ENCODE peak calls at places on chromosomes 7 and 10, in six cellular contexts. One of them, this sample, is unnamed.

GRCh38 chr7:4091767-4092166 is 590.3 kb upstream of the FOXK1 start:
- DNase-seq in dorsolateral prefrontal cortex: no peak
- DNase-seq in tibial artery: no peak
- DNase-seq in fibroblast of lung: no peak
- DNase-seq in testis: no peak
- DNase-seq in mammary epithelial cell: peak
- DNase-seq in this sample: no peak

GRCh38 chr7:26049081-26049480 is 102.9 kb upstream of the NFE2L3 start:
- DNase-seq in dorsolateral prefrontal cortex: no peak
- DNase-seq in tibial artery: no peak
- DNase-seq in fibroblast of lung: no peak
- DNase-seq in testis: no peak
- DNase-seq in mammary epithelial cell: no peak
- DNase-seq in this sample: no peak

GRCh38 chr7:6553460-6554044 is 2.3 kb upstream of the GRID2IP start:
- DNase-seq in dorsolateral prefrontal cortex: no peak
- DNase-seq in tibial artery: no peak
- DNase-seq in fibroblast of lung: no peak
- DNase-seq in testis: no peak
- DNase-seq in mammary epithelial cell: no peak
- DNase-seq in this sample: no peak

GRCh38 chr7:69190738-69191137 is 407.5 kb upstream of the AUTS2 start:
- DNase-seq in dorsolateral prefrontal cortex: no peak
- DNase-seq in tibial artery: no peak
- DNase-seq in fibroblast of lung: no peak
- DNase-seq in testis: no peak
- DNase-seq in mammary epithelial cell: no peak
- DNase-seq in this sample: no peak

GRCh38 chr7:5549096-5549896 is 125.7 kb upstream of the TNRC18 start:
- DNase-seq in dorsolateral prefrontal cortex: no peak
- DNase-seq in tibial artery: no peak
- DNase-seq in fibroblast of lung: peak
- DNase-seq in testis: no peak
- DNase-seq in mammary epithelial cell: peak
- DNase-seq in this sample: no peak

GRCh38 chr10:72687035-72687434 is 4.9 kb upstream of the MCU start:
- DNase-seq in dorsolateral prefrontal cortex: no peak
- DNase-seq in tibial artery: no peak
- DNase-seq in fibroblast of lung: no peak
- DNase-seq in testis: no peak
- DNase-seq in mammary epithelial cell: no peak
- DNase-seq in this sample: no peak

GRCh38 chr10:22252801-22253577 is 35.2 kb upstream of the EBLN1 start:
- DNase-seq in dorsolateral prefrontal cortex: no peak
- DNase-seq in tibial artery: peak
- DNase-seq in fibroblast of lung: peak
- DNase-seq in testis: peak
- DNase-seq in mammary epithelial cell: no peak
- DNase-seq in this sample: no peak

GRCh38 chr7:130904031-130904757 is 170.2 kb upstream of the KLF14 start:
- DNase-seq in dorsolateral prefrontal cortex: no peak
- DNase-seq in tibial artery: no peak
- DNase-seq in fibroblast of lung: peak
- DNase-seq in testis: no peak
- DNase-seq in mammary epithelial cell: peak
- DNase-seq in this sample: no peak

GRCh38 chr10:109934958-109935793 is 11.9 kb upstream of the XPNPEP1 start:
- DNase-seq in dorsolateral prefrontal cortex: no peak
- DNase-seq in tibial artery: no peak
- DNase-seq in fibroblast of lung: peak
- DNase-seq in testis: peak
- DNase-seq in mammary epithelial cell: peak
- DNase-seq in this sample: peak

GRCh38 chr10:59587756-59588140 is 121.9 kb downstream of the SLC16A9 start:
- DNase-seq in dorsolateral prefrontal cortex: no peak
- DNase-seq in tibial artery: no peak
- DNase-seq in fibroblast of lung: no peak
- DNase-seq in testis: no peak
- DNase-seq in mammary epithelial cell: no peak
- DNase-seq in this sample: no peak

GRCh38 chr10:63666836-63667383 is 145.7 kb downstream of the REEP3 start:
- DNase-seq in dorsolateral prefrontal cortex: no peak
- DNase-seq in tibial artery: no peak
- DNase-seq in fibroblast of lung: peak
- DNase-seq in testis: no peak
- DNase-seq in mammary epithelial cell: peak
- DNase-seq in this sample: no peak

GRCh38 chr10:5413012-5413938 is 918 bp downstream of the NET1 start:
- DNase-seq in dorsolateral prefrontal cortex: no peak
- DNase-seq in tibial artery: no peak
- DNase-seq in fibroblast of lung: peak
- DNase-seq in testis: no peak
- DNase-seq in mammary epithelial cell: peak
- DNase-seq in this sample: no peak

GRCh38 chr7:95396136-95397032 is at the start of gene PON3:
- DNase-seq in dorsolateral prefrontal cortex: no peak
- DNase-seq in tibial artery: no peak
- DNase-seq in fibroblast of lung: no peak
- DNase-seq in testis: peak
- DNase-seq in mammary epithelial cell: no peak
- DNase-seq in this sample: no peak

GRCh38 chr10:63346015-63346441 is 119.7 kb downstream of the JMJD1C start:
- DNase-seq in dorsolateral prefrontal cortex: no peak
- DNase-seq in tibial artery: no peak
- DNase-seq in fibroblast of lung: peak
- DNase-seq in testis: no peak
- DNase-seq in mammary epithelial cell: peak
- DNase-seq in this sample: no peak

GRCh38 chr10:124524991-124525653 is 63.5 kb downstream of the LHPP start:
- DNase-seq in dorsolateral prefrontal cortex: peak
- DNase-seq in tibial artery: no peak
- DNase-seq in fibroblast of lung: peak
- DNase-seq in testis: peak
- DNase-seq in mammary epithelial cell: peak
- DNase-seq in this sample: no peak

GRCh38 chr10:11616021-11616420 is 4.6 kb upstream of the USP6NL start:
- DNase-seq in dorsolateral prefrontal cortex: no peak
- DNase-seq in tibial artery: no peak
- DNase-seq in fibroblast of lung: peak
- DNase-seq in testis: no peak
- DNase-seq in mammary epithelial cell: no peak
- DNase-seq in this sample: no peak

GRCh38 chr7:158602905-158603772 is 15.5 kb upstream of the PTPRN2 start:
- DNase-seq in dorsolateral prefrontal cortex: no peak
- DNase-seq in tibial artery: no peak
- DNase-seq in fibroblast of lung: peak
- DNase-seq in testis: no peak
- DNase-seq in mammary epithelial cell: no peak
- DNase-seq in this sample: no peak

GRCh38 chr7:39317107-39317506 is 249.1 kb upstream of the YAE1 start:
- DNase-seq in dorsolateral prefrontal cortex: no peak
- DNase-seq in tibial artery: no peak
- DNase-seq in fibroblast of lung: no peak
- DNase-seq in testis: no peak
- DNase-seq in mammary epithelial cell: no peak
- DNase-seq in this sample: no peak

GRCh38 chr7:26048663-26049062 is 103.3 kb upstream of the NFE2L3 start:
- DNase-seq in dorsolateral prefrontal cortex: no peak
- DNase-seq in tibial artery: no peak
- DNase-seq in fibroblast of lung: no peak
- DNase-seq in testis: no peak
- DNase-seq in mammary epithelial cell: no peak
- DNase-seq in this sample: peak

GRCh38 chr10:24465124-24465874 is 256.4 kb downstream of the KIAA1217 start:
- DNase-seq in dorsolateral prefrontal cortex: no peak
- DNase-seq in tibial artery: no peak
- DNase-seq in fibroblast of lung: peak
- DNase-seq in testis: no peak
- DNase-seq in mammary epithelial cell: peak
- DNase-seq in this sample: no peak
- H3K4me3 ChIP-seq in dorsolateral prefrontal cortex: no peak
- H3K4me3 ChIP-seq in tibial artery: no peak
- H3K4me3 ChIP-seq in fibroblast of lung: no peak
- H3K4me3 ChIP-seq in testis: no peak
- H3K4me3 ChIP-seq in mammary epithelial cell: peak
- H3K4me3 ChIP-seq in this sample: no peak

DNA sequence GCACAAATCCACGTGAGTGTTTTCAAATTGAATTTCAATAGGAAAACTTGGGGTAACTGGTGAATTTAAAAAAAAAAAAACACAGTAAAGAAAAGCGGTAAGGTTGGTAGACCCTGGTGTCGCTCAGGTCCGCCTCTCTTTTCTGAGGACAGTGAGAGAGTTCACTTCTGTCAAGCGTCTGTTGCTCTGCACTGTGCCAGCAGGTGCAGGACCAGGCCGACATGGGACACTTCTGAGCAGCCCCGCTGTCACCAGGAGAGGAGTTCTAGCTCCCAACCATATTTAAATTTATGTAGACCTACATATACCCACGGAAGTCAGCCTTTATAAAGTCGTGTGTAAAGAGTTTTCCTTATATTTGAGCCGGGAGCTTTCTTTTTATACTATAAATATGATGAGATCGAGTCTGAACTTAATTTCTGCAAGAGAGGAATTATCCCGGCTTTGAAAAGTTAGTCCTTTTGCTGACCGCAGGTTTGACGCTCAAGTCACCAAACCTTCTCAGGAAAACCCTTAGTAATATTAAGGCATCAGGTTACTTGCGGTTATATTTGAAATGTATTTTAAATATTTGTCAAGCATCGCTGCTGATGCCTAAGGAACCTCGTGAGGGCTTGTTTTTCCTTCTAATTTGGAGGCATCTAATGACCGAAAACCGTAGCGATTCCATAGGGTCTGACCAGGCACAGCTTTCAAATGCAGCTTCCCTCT is 550 bp downstream of the IKZF1 start:
- DNase-seq in dorsolateral prefrontal cortex: no peak
- DNase-seq in tibial artery: no peak
- DNase-seq in fibroblast of lung: no peak
- DNase-seq in testis: no peak
- DNase-seq in mammary epithelial cell: no peak
- DNase-seq in this sample: peak
- H3K4me3 ChIP-seq in dorsolateral prefrontal cortex: peak
- H3K4me3 ChIP-seq in tibial artery: peak
- H3K4me3 ChIP-seq in fibroblast of lung: no peak
- H3K4me3 ChIP-seq in testis: peak
- H3K4me3 ChIP-seq in mammary epithelial cell: no peak
- H3K4me3 ChIP-seq in this sample: peak

GRCh38 chr10:31584098-31584631 is 265.1 kb downstream of the ZEB1 start:
- DNase-seq in dorsolateral prefrontal cortex: no peak
- DNase-seq in tibial artery: no peak
- DNase-seq in fibroblast of lung: no peak
- DNase-seq in testis: no peak
- DNase-seq in mammary epithelial cell: no peak
- DNase-seq in this sample: no peak

GRCh38 chr10:31580646-31581045 is 261.6 kb downstream of the ZEB1 start:
- DNase-seq in dorsolateral prefrontal cortex: no peak
- DNase-seq in tibial artery: no peak
- DNase-seq in fibroblast of lung: no peak
- DNase-seq in testis: no peak
- DNase-seq in mammary epithelial cell: no peak
- DNase-seq in this sample: no peak

GRCh38 chr10:31581741-31582323 is 262.8 kb downstream of the ZEB1 start:
- DNase-seq in dorsolateral prefrontal cortex: no peak
- DNase-seq in tibial artery: no peak
- DNase-seq in fibroblast of lung: no peak
- DNase-seq in testis: no peak
- DNase-seq in mammary epithelial cell: no peak
- DNase-seq in this sample: no peak

GRCh38 chr10:31583358-31583757 is 264.3 kb downstream of the ZEB1 start:
- DNase-seq in dorsolateral prefrontal cortex: no peak
- DNase-seq in tibial artery: no peak
- DNase-seq in fibroblast of lung: peak
- DNase-seq in testis: no peak
- DNase-seq in mammary epithelial cell: no peak
- DNase-seq in this sample: no peak

DNA sequence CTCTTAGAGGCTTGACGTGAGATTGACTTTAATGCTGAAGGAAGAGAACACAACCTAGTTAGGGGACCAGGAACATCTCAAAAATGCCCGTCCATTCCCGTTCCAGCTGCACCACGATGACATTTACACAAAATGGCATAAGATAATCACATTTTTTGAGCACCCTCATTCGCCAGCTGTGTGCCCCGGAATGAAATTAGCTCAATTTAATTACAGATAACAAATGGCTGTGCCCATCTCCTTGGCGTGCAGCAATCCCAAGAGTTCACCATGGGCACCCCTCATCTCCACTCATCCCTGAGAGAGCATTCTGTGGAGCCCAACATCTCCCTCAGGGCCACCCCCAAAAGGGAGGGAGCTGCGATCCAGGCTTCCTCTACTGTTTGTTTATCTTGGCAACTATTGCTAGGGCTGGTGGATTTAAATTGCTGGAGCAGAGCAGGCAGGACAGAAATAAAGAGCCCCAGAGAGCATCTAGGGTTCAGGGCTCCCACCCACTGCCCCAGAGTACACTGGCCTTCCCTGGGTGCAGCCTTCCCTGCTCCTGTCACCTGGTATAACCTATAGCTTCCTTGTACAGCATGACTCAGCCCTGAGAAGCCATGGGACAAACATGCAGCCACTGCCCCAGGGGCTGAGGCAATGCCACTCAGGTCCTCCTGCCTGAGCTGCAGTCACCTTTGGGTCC is 263.5 kb downstream of the ZEB1 start:
- DNase-seq in dorsolateral prefrontal cortex: no peak
- DNase-seq in tibial artery: no peak
- DNase-seq in fibroblast of lung: peak
- DNase-seq in testis: no peak
- DNase-seq in mammary epithelial cell: no peak
- DNase-seq in this sample: no peak
- H3K4me3 ChIP-seq in dorsolateral prefrontal cortex: no peak
- H3K4me3 ChIP-seq in tibial artery: no peak
- H3K4me3 ChIP-seq in fibroblast of lung: no peak
- H3K4me3 ChIP-seq in testis: no peak
- H3K4me3 ChIP-seq in mammary epithelial cell: no peak
- H3K4me3 ChIP-seq in this sample: no peak

GRCh38 chr7:78635394-78635793 is 818.1 kb downstream of the MAGI2 start:
- DNase-seq in dorsolateral prefrontal cortex: no peak
- DNase-seq in tibial artery: no peak
- DNase-seq in fibroblast of lung: no peak
- DNase-seq in testis: no peak
- DNase-seq in mammary epithelial cell: no peak
- DNase-seq in this sample: no peak
- H3K4me3 ChIP-seq in dorsolateral prefrontal cortex: no peak
- H3K4me3 ChIP-seq in tibial artery: no peak
- H3K4me3 ChIP-seq in fibroblast of lung: no peak
- H3K4me3 ChIP-seq in testis: no peak
- H3K4me3 ChIP-seq in mammary epithelial cell: no peak
- H3K4me3 ChIP-seq in this sample: no peak

DNA sequence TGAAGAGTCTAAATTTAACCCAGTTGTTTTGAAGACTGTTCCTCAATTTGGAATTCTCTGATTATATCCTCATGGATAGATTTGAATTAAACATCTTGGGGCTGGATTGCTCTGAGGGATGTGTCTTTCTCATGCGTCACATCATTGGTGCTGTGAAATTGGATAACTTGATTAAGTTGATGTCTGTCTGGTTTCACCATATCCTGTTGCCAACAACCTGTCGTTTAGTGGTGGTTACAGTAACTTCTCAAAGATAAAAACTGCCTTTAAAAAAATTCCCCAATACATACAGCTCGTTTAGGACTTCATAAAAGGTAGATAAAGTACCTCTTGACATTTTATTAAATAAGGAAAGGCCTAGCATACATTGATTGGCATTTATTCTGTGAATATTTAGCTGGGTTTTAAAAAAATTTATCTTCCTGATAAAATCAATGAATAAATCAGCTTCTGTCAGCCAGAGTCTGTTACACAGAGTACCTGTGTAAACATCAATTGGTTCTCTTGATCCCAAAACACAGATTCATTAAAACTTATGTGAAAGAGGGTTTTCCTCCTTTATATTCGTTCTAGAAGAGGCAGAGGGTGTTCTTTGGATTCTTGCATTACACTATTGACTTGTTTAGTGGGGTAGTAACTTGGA is 10.5 kb downstream of the CRCP start:
- DNase-seq in dorsolateral prefrontal cortex: no peak
- DNase-seq in tibial artery: no peak
- DNase-seq in fibroblast of lung: no peak
- DNase-seq in testis: no peak
- DNase-seq in mammary epithelial cell: no peak
- DNase-seq in this sample: no peak
- H3K4me3 ChIP-seq in dorsolateral prefrontal cortex: no peak
- H3K4me3 ChIP-seq in tibial artery: no peak
- H3K4me3 ChIP-seq in fibroblast of lung: no peak
- H3K4me3 ChIP-seq in testis: no peak
- H3K4me3 ChIP-seq in mammary epithelial cell: no peak
- H3K4me3 ChIP-seq in this sample: no peak

This sample was measured in Jurkat, Clone E6-1.